ENCODE peak calls at places on chromosomes 11 and 22, in seven cellular contexts. X is esophagus squamous epithelium, G is brain microvascular endothelial cell, K is Panc1, C is GM23338, D is heart left ventricle, J is thoracic aorta. H is an unnamed sample. For H3K36me3, the result is how much of the 10 kb centered on the place peaks cover.

GRCh38 chr11:70471254-70471653 is 72.9 kb downstream of the CTTN start:
- DNase-seq in K (no peak), G (peak), D (no peak), C (peak), X (no peak), J (no peak), H (peak)

GRCh38 chr11:134282121-134283045 is 6.2 kb downstream of the GLB1L3 start:
- DNase-seq in G (no peak), J (no peak), D (peak), K (no peak), C (no peak), X (no peak), H (peak)

GRCh38 chr11:84247129-84247528 is 961.0 kb upstream of the CCDC90B start:
- DNase-seq in J (no peak), D (no peak), X (no peak), K (no peak), G (no peak), C (no peak), H (no peak)

GRCh38 chr11:106495046-106495445 is 417.6 kb downstream of the AASDHPPT start:
- DNase-seq in K (peak), D (no peak), X (no peak), C (no peak), J (no peak), G (no peak), H (peak)

GRCh38 chr11:7965386-7965785 is at the start of gene NLRP10:
- DNase-seq in X (no peak), D (no peak), G (peak), C (no peak), K (no peak), J (no peak), H (peak)

GRCh38 chr22:39593061-39593930 is 22.7 kb downstream of the CACNA1I start:
- DNase-seq in G (no peak), C (no peak), D (peak), X (no peak), K (no peak), J (no peak), H (no peak)

GRCh38 chr11:86395061-86395551 is 20.4 kb downstream of the CCDC81 start:
- DNase-seq in C (peak), J (no peak), D (peak), K (no peak), G (peak), X (no peak), H (no peak)

GRCh38 chr22:47597041-47597440 is 834.6 kb downstream of the TBC1D22A start:
- DNase-seq in D (no peak), J (no peak), K (no peak), X (no peak), G (no peak), C (no peak), H (no peak)

GRCh38 chr11:106137061-106137460 is 59.6 kb downstream of the AASDHPPT start:
- DNase-seq in X (no peak), G (no peak), J (no peak), C (no peak), K (no peak), D (no peak), H (peak)

GRCh38 chr22:39689421-39689820 is 118.9 kb downstream of the CACNA1I start:
- DNase-seq in X (no peak), C (no peak), J (no peak), D (no peak), G (no peak), K (no peak), H (no peak)

GRCh38 chr11:1152316-1153104 is 5.2 kb upstream of the MUC5AC start:
- DNase-seq in J (no peak), K (peak), D (no peak), C (no peak), X (no peak), G (peak), H (peak)

GRCh38 chr11:129862123-129862522 is 33.3 kb downstream of the NFRKB start:
- DNase-seq in K (no peak), J (no peak), D (no peak), G (no peak), C (peak), X (no peak), H (no peak)

GRCh38 chr11:12139144-12139881 is 28.9 kb downstream of the MICAL2 start:
- DNase-seq in K (no peak), C (no peak), D (no peak), X (no peak), G (peak), J (peak), H (peak)

GRCh38 chr11:15563054-15563453 is 448.3 kb downstream of the INSC start:
- DNase-seq in D (no peak), K (no peak), X (no peak), C (no peak), J (no peak), G (no peak), H (no peak)

GRCh38 chr11:35549787-35550186 is 24.4 kb upstream of the PAMR1 start:
- DNase-seq in G (peak), C (peak), J (no peak), X (no peak), D (no peak), K (no peak), H (peak)

GRCh38 chr11:75563978-75564552 is 2.0 kb downstream of the SERPINH1 start:
- DNase-seq in J (peak), K (no peak), G (peak), X (no peak), D (peak), C (peak), H (no peak)
- H3K4me3 ChIP-seq in J (peak), K (peak), G (peak), X (peak), D (peak), C (peak), H (no peak)

DNA sequence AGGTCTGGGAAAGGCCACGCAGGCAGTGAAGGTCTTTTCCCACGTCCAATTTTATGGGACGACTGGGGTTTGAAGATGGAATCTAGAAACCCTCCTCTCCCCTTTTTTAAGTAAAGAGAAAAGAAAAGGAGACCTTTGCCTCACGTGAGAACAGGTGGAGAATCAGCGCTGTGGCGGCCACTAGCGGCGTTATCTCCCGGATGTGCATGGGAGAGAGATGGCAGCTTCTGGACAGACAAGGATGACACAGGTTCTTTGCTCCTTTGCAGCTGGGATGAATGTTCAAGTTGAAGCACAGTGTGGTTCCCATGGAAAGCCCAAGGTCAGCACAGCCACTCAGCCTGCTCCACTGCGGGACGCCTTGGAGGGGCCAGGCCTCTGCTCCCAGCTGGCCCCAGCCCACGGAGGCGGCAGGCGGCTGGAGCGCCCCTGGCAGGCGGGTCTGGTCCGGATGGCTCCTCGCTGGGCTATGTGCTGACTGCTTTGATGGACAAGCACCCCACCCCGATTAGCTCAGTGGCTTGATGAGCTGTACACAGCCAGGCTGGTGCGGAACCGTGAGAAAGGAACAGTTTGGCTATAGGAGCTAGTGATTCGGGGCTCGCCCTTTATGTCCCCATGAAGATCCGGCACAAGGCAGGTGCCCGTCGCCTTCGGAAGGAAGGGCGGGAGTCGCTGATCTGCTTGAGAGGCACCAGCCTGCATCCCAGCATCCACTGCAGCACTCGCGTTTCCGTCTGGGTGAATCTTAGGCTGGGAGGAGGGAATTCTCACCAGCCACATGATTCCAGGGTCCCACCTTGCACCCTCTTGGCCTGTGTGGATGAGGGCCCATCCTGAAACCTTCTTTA is 14.5 kb upstream of the BID start:
- DNase-seq in C (peak), X (no peak), G (no peak), K (no peak), J (no peak), D (no peak), H (no peak)
- TF ChIP-seq CTCF in C (peak), X (no peak), G (peak), K (no peak), J (no peak), D (no peak), H (no peak)

GRCh38 chr22:20657963-20658362 is 116.0 kb upstream of the SERPIND1 start:
- DNase-seq in D (no peak), C (no peak), J (no peak), X (no peak), K (no peak), G (no peak), H (no peak)
- H3K36me3 ChIP-seq in D (under half), C (under half), J (under half), X (under half), K (under half), G (under half), H (under half)

DNA sequence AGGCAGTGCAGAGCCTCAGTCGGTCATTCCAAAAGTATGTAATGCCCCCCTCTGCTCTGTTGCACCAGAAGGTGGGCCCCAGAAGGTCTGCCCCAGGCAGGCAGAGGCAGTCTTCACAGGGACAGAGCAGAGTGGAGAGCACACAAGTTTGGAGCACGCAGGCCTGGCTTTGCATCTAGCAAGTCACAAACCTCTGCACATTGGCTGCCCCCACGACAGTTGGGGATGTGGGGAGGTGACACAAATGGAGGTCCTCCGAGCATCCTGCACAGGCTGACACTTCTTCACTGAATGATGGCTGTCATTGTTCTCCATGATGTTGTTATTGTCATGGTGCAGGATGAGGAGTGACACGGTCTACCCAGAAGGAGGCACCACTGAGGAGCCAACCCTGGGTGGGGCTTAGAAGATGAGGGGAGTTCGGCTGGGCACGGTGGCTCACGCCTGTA is 11.9 kb downstream of the TOM1 start:
- DNase-seq in D (peak), X (no peak), G (no peak), J (no peak), K (no peak), C (peak), H (no peak)
- H3K4me3 ChIP-seq in D (no peak), X (no peak), G (no peak), J (no peak), K (no peak), C (no peak), H (no peak)

DNA sequence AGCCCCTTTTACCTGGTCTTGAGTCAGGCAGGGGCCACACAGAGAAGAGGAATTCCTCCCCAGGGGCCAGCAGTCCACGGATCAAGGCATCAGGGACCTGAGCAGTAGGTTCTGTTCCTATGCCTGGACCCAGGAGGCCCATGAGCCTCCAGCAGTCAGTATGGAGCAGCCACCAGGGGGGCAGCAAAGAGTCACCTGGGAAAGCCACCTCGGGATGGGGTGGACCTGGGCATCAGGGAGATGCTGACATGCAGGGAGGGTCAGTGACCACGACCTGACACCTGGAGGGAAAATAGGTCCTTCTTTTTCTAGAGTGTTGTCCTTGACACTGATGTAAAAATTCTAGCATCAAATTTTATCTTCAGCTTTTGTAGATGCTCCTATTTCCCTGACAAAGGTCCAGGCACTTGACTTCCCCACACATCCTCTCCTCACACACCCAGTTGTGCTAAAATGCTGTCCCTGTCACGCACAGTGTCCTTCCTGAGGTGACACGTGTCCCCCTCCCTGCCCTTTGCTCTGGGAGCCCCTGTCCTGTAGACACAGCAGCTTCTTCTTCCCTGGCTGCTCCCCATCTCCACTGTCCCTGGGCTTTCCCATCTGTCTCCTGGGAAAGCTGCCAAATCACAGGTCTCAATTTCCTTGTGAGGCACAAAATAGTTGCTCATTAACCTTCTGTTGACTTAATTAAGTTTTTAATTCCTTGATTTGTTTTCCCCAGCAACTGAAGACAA is 70.0 kb upstream of the IGLL5 start:
- DNase-seq in D (no peak), X (no peak), C (no peak), K (no peak), J (no peak), G (no peak), H (no peak)
- TF ChIP-seq CTCF in D (no peak), X (no peak), C (peak), K (no peak), J (no peak), G (no peak), H (no peak)